ENCODE peak calls at places on chromosome 6, in nine cellular contexts. One of them, this sample, is unnamed. For H3K9me3, the result is how much of the 10 kb centered on the place peaks cover.

GRCh38 chr6:27092316-27092692 is 155.2 kb upstream of the PRSS16 start:
- DNase-seq in right lobe of liver: no peak
- DNase-seq in H9: no peak
- DNase-seq in prostate gland: no peak
- DNase-seq in left ventricle myocardium inferior: no peak
- DNase-seq in ovary: no peak
- DNase-seq in stomach: no peak
- DNase-seq in hepatocyte: no peak
- DNase-seq in effector memory CD4-positive, alpha-beta T cell: no peak
- DNase-seq in this sample: no peak

GRCh38 chr6:1381397-1382330 is 7.7 kb upstream of the FOXF2 start:
- DNase-seq in right lobe of liver: no peak
- DNase-seq in H9: peak
- DNase-seq in prostate gland: no peak
- DNase-seq in left ventricle myocardium inferior: no peak
- DNase-seq in ovary: peak
- DNase-seq in stomach: peak
- DNase-seq in hepatocyte: peak
- DNase-seq in effector memory CD4-positive, alpha-beta T cell: no peak
- DNase-seq in this sample: no peak

GRCh38 chr6:45658958-45659357 is 281.2 kb upstream of the SUPT3H start:
- DNase-seq in right lobe of liver: no peak
- DNase-seq in H9: no peak
- DNase-seq in prostate gland: no peak
- DNase-seq in left ventricle myocardium inferior: no peak
- DNase-seq in ovary: no peak
- DNase-seq in stomach: no peak
- DNase-seq in hepatocyte: no peak
- DNase-seq in effector memory CD4-positive, alpha-beta T cell: no peak
- DNase-seq in this sample: no peak

GRCh38 chr6:52233975-52234823 is 10.1 kb downstream of the IL17F start:
- DNase-seq in right lobe of liver: peak
- DNase-seq in H9: peak
- DNase-seq in prostate gland: peak
- DNase-seq in left ventricle myocardium inferior: no peak
- DNase-seq in ovary: no peak
- DNase-seq in stomach: peak
- DNase-seq in hepatocyte: peak
- DNase-seq in effector memory CD4-positive, alpha-beta T cell: no peak
- DNase-seq in this sample: no peak

GRCh38 chr6:1481326-1481725 is 92.0 kb downstream of the FOXF2 start:
- DNase-seq in right lobe of liver: peak
- DNase-seq in H9: no peak
- DNase-seq in prostate gland: no peak
- DNase-seq in left ventricle myocardium inferior: no peak
- DNase-seq in ovary: no peak
- DNase-seq in stomach: no peak
- DNase-seq in hepatocyte: no peak
- DNase-seq in effector memory CD4-positive, alpha-beta T cell: no peak
- DNase-seq in this sample: no peak

GRCh38 chr6:158849899-158850806 is 31.0 kb upstream of the EZR start:
- DNase-seq in right lobe of liver: no peak
- DNase-seq in H9: no peak
- DNase-seq in prostate gland: peak
- DNase-seq in left ventricle myocardium inferior: no peak
- DNase-seq in ovary: no peak
- DNase-seq in stomach: peak
- DNase-seq in hepatocyte: peak
- DNase-seq in effector memory CD4-positive, alpha-beta T cell: peak
- DNase-seq in this sample: no peak

GRCh38 chr6:18360188-18360587 is 27.0 kb upstream of the RNF144B start:
- DNase-seq in right lobe of liver: no peak
- DNase-seq in H9: no peak
- DNase-seq in prostate gland: no peak
- DNase-seq in left ventricle myocardium inferior: no peak
- DNase-seq in ovary: no peak
- DNase-seq in stomach: no peak
- DNase-seq in hepatocyte: no peak
- DNase-seq in effector memory CD4-positive, alpha-beta T cell: no peak
- DNase-seq in this sample: no peak

GRCh38 chr6:49300443-49300842 is 162.6 kb downstream of the MMUT start:
- DNase-seq in right lobe of liver: no peak
- DNase-seq in H9: no peak
- DNase-seq in prostate gland: no peak
- DNase-seq in left ventricle myocardium inferior: no peak
- DNase-seq in ovary: no peak
- DNase-seq in stomach: no peak
- DNase-seq in hepatocyte: no peak
- DNase-seq in effector memory CD4-positive, alpha-beta T cell: no peak
- DNase-seq in this sample: no peak

GRCh38 chr6:112795316-112795715 is 448.2 kb downstream of the RFPL4B start:
- DNase-seq in right lobe of liver: no peak
- DNase-seq in H9: no peak
- DNase-seq in prostate gland: no peak
- DNase-seq in left ventricle myocardium inferior: no peak
- DNase-seq in ovary: no peak
- DNase-seq in stomach: no peak
- DNase-seq in hepatocyte: no peak
- DNase-seq in effector memory CD4-positive, alpha-beta T cell: no peak
- DNase-seq in this sample: no peak

GRCh38 chr6:113361014-113361645 is 496.0 kb upstream of the MARCKS start:
- DNase-seq in right lobe of liver: no peak
- DNase-seq in H9: no peak
- DNase-seq in prostate gland: no peak
- DNase-seq in left ventricle myocardium inferior: no peak
- DNase-seq in ovary: no peak
- DNase-seq in stomach: no peak
- DNase-seq in hepatocyte: no peak
- DNase-seq in effector memory CD4-positive, alpha-beta T cell: no peak
- DNase-seq in this sample: no peak

GRCh38 chr6:16097382-16098171 is 31.3 kb upstream of the MYLIP start:
- DNase-seq in right lobe of liver: no peak
- DNase-seq in H9: no peak
- DNase-seq in prostate gland: no peak
- DNase-seq in left ventricle myocardium inferior: no peak
- DNase-seq in ovary: no peak
- DNase-seq in stomach: no peak
- DNase-seq in hepatocyte: no peak
- DNase-seq in effector memory CD4-positive, alpha-beta T cell: no peak
- DNase-seq in this sample: no peak

GRCh38 chr6:125510405-125510804 is 208.6 kb upstream of the HDDC2 start:
- DNase-seq in right lobe of liver: no peak
- DNase-seq in H9: no peak
- DNase-seq in prostate gland: no peak
- DNase-seq in left ventricle myocardium inferior: no peak
- DNase-seq in ovary: no peak
- DNase-seq in stomach: no peak
- DNase-seq in hepatocyte: no peak
- DNase-seq in effector memory CD4-positive, alpha-beta T cell: no peak
- DNase-seq in this sample: no peak

GRCh38 chr6:10518461-10519216 is 2.5 kb upstream of the GCNT2 start:
- DNase-seq in right lobe of liver: no peak
- DNase-seq in H9: no peak
- DNase-seq in prostate gland: peak
- DNase-seq in left ventricle myocardium inferior: no peak
- DNase-seq in ovary: no peak
- DNase-seq in stomach: no peak
- DNase-seq in hepatocyte: peak
- DNase-seq in effector memory CD4-positive, alpha-beta T cell: no peak
- DNase-seq in this sample: no peak

GRCh38 chr6:112936476-112936875 is 589.3 kb downstream of the RFPL4B start:
- DNase-seq in right lobe of liver: no peak
- DNase-seq in H9: no peak
- DNase-seq in prostate gland: no peak
- DNase-seq in left ventricle myocardium inferior: no peak
- DNase-seq in ovary: no peak
- DNase-seq in stomach: no peak
- DNase-seq in hepatocyte: no peak
- DNase-seq in effector memory CD4-positive, alpha-beta T cell: no peak
- DNase-seq in this sample: no peak

DNA sequence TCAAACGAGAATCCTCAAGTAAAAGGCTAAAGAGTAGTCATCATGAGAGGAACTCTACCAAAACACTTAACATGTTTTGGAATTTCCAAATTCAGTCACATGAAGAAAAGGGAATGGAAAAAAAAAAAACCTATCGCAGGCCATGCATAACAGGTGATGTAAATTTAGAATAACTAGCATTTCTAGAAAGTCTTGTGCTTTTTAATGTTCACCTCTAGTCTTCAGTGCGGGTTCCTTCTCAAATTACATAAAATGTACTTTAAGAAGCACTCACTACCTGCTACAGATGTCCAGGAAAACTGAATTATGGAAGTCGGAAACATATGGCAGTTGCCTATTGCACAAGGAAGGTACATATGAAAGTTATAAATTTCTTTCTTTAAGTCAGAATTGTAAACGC is 6.1 kb upstream of the TBX18 start:
- DNase-seq in right lobe of liver: no peak
- DNase-seq in H9: no peak
- DNase-seq in prostate gland: no peak
- DNase-seq in left ventricle myocardium inferior: no peak
- DNase-seq in ovary: no peak
- DNase-seq in stomach: no peak
- DNase-seq in hepatocyte: no peak
- DNase-seq in effector memory CD4-positive, alpha-beta T cell: no peak
- DNase-seq in this sample: no peak
- H3K9me3 ChIP-seq in right lobe of liver: under half
- H3K9me3 ChIP-seq in H9: under half
- H3K9me3 ChIP-seq in prostate gland: under half
- H3K9me3 ChIP-seq in left ventricle myocardium inferior: under half
- H3K9me3 ChIP-seq in ovary: under half
- H3K9me3 ChIP-seq in stomach: under half
- H3K9me3 ChIP-seq in hepatocyte: under half
- H3K9me3 ChIP-seq in effector memory CD4-positive, alpha-beta T cell: under half
- H3K9me3 ChIP-seq in this sample: under half

GRCh38 chr6:170072246-170072645 is 218.6 kb downstream of the DLL1 start:
- DNase-seq in right lobe of liver: peak
- DNase-seq in H9: no peak
- DNase-seq in prostate gland: no peak
- DNase-seq in left ventricle myocardium inferior: no peak
- DNase-seq in ovary: no peak
- DNase-seq in stomach: no peak
- DNase-seq in hepatocyte: no peak
- DNase-seq in effector memory CD4-positive, alpha-beta T cell: no peak
- DNase-seq in this sample: no peak
- H3K9me3 ChIP-seq in right lobe of liver: under half
- H3K9me3 ChIP-seq in H9: under half
- H3K9me3 ChIP-seq in prostate gland: under half
- H3K9me3 ChIP-seq in left ventricle myocardium inferior: under half
- H3K9me3 ChIP-seq in ovary: under half
- H3K9me3 ChIP-seq in stomach: under half
- H3K9me3 ChIP-seq in hepatocyte: under half
- H3K9me3 ChIP-seq in effector memory CD4-positive, alpha-beta T cell: under half
- H3K9me3 ChIP-seq in this sample: under half

DNA sequence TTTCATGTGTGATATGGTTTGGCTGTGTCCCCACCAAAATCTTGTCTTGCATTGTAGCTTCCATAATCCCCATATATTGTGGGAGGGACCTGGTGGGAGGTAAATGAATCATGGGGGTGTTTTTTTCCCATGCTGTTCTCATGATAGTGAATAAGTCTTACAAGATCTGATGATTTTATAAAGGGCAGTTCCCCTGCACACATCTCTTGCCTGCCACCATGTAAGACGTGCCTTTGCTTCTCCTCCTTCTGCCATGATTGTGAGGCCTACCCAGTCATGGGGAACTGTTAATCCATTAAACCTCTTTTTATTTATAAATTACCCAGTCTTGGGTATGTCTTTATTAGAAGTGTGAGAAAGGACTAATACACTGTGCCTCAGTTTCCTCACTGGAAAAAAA is 4.2 kb upstream of the IL22RA2 start:
- DNase-seq in right lobe of liver: no peak
- DNase-seq in H9: no peak
- DNase-seq in prostate gland: no peak
- DNase-seq in left ventricle myocardium inferior: no peak
- DNase-seq in ovary: no peak
- DNase-seq in stomach: no peak
- DNase-seq in hepatocyte: no peak
- DNase-seq in effector memory CD4-positive, alpha-beta T cell: no peak
- DNase-seq in this sample: no peak
- H3K9me3 ChIP-seq in right lobe of liver: under half
- H3K9me3 ChIP-seq in H9: under half
- H3K9me3 ChIP-seq in prostate gland: under half
- H3K9me3 ChIP-seq in left ventricle myocardium inferior: under half
- H3K9me3 ChIP-seq in ovary: under half
- H3K9me3 ChIP-seq in stomach: under half
- H3K9me3 ChIP-seq in hepatocyte: under half
- H3K9me3 ChIP-seq in effector memory CD4-positive, alpha-beta T cell: under half
- H3K9me3 ChIP-seq in this sample: under half

GRCh38 chr6:168240147-168240546 is 79.4 kb downstream of the DACT2 start:
- DNase-seq in right lobe of liver: no peak
- DNase-seq in H9: no peak
- DNase-seq in prostate gland: no peak
- DNase-seq in left ventricle myocardium inferior: no peak
- DNase-seq in ovary: no peak
- DNase-seq in stomach: no peak
- DNase-seq in hepatocyte: no peak
- DNase-seq in effector memory CD4-positive, alpha-beta T cell: no peak
- DNase-seq in this sample: no peak
- H3K9me3 ChIP-seq in right lobe of liver: under half
- H3K9me3 ChIP-seq in H9: under half
- H3K9me3 ChIP-seq in prostate gland: under half
- H3K9me3 ChIP-seq in left ventricle myocardium inferior: under half
- H3K9me3 ChIP-seq in ovary: under half
- H3K9me3 ChIP-seq in stomach: under half
- H3K9me3 ChIP-seq in hepatocyte: under half
- H3K9me3 ChIP-seq in effector memory CD4-positive, alpha-beta T cell: under half
- H3K9me3 ChIP-seq in this sample: under half